ENCODE peak calls at places on chromosomes 16 and 17, in eight cellular contexts. L, Z, D, Y, U, T, G and H are unnamed samples.

GRCh38 chr17:39872700-39873099 is 4.7 kb downstream of the ZPBP2 start:
- DNase-seq in L (peak), U (no peak), Y (no peak), D (peak), T (peak), Z (peak), G (no peak), H (no peak)

GRCh38 chr17:82668631-82669099 is 20.4 kb upstream of the WDR45B start:
- DNase-seq in T (peak), L (no peak), G (peak), U (peak), D (peak), Y (peak), Z (peak), H (peak)

GRCh38 chr16:28131210-28131609 is 67.7 kb upstream of the GSG1L start:
- DNase-seq in D (no peak), U (no peak), Z (peak), Y (no peak), T (no peak), G (no peak), L (no peak), H (no peak)

GRCh38 chr17:38881600-38882191 is 11.8 kb downstream of the LASP1 start:
- DNase-seq in Y (peak), L (no peak), Z (peak), U (no peak), G (peak), D (peak), T (peak), H (no peak)

GRCh38 chr17:57370051-57370581 is 113.8 kb downstream of the MSI2 start:
- DNase-seq in T (peak), G (peak), Y (no peak), U (no peak), Z (peak), L (peak), D (peak), H (no peak)

GRCh38 chr16:51845586-51845985 is 694.5 kb upstream of the SALL1 start:
- DNase-seq in D (no peak), L (no peak), U (no peak), Z (no peak), T (no peak), G (no peak), Y (no peak), H (peak)

GRCh38 chr16:90031931-90032663 is 12.8 kb upstream of the DBNDD1 start:
- DNase-seq in L (no peak), Y (no peak), D (peak), Z (peak), T (peak), G (peak), U (no peak), H (no peak)

GRCh38 chr17:72775237-72775636 is 317.3 kb downstream of the SLC39A11 start:
- DNase-seq in Y (peak), U (no peak), Z (no peak), G (no peak), D (no peak), T (no peak), L (no peak), H (no peak)

GRCh38 chr17:40415390-40415789 is 2.3 kb downstream of the TOP2A start:
- DNase-seq in U (no peak), L (peak), T (peak), Y (peak), D (peak), G (peak), Z (peak), H (no peak)

GRCh38 chr17:75270218-75270965 is 639 bp downstream of the MIF4GD start:
- DNase-seq in Z (peak), T (peak), Y (peak), G (peak), D (peak), L (no peak), U (peak), H (peak)

GRCh38 chr17:4856937-4857314 is 23.8 kb downstream of the MINK1 start:
- DNase-seq in L (no peak), T (no peak), G (no peak), D (no peak), U (no peak), Y (no peak), Z (no peak), H (no peak)

GRCh38 chr16:57775661-57776469 is 26.4 kb downstream of the KIFC3 start:
- DNase-seq in L (no peak), G (no peak), T (peak), U (peak), Z (peak), D (peak), Y (no peak), H (peak)

GRCh38 chr17:74218436-74218835 is 5.1 kb downstream of the TTYH2 start:
- DNase-seq in D (peak), T (peak), L (no peak), G (peak), Y (no peak), Z (no peak), U (no peak), H (no peak)

GRCh38 chr17:57086069-57086930 is 1.3 kb downstream of the AKAP1 start:
- DNase-seq in Y (peak), Z (no peak), U (peak), T (no peak), L (no peak), D (no peak), G (peak), H (peak)

GRCh38 chr17:72494576-72494975 is 373.8 kb downstream of the SOX9 start:
- DNase-seq in T (no peak), L (no peak), D (no peak), Y (no peak), G (no peak), U (no peak), Z (no peak), H (no peak)

GRCh38 chr16:87471278-87472141 is 21.3 kb downstream of the ZCCHC14 start:
- DNase-seq in L (no peak), U (no peak), Z (no peak), D (no peak), T (no peak), G (peak), Y (no peak), H (peak)

GRCh38 chr16:24701521-24701951 is 27.9 kb upstream of the TNRC6A start:
- DNase-seq in U (no peak), D (peak), Y (no peak), G (peak), T (peak), L (no peak), Z (peak), H (no peak)

GRCh38 chr17:64599187-64599676 is 62.9 kb downstream of the SMURF2 start:
- DNase-seq in T (no peak), D (no peak), Z (peak), Y (peak), G (no peak), U (no peak), L (no peak), H (no peak)

GRCh38 chr17:32298298-32298697 is 32.7 kb downstream of the RHBDL3 start:
- DNase-seq in G (no peak), D (no peak), Y (no peak), U (no peak), Z (no peak), T (no peak), L (no peak), H (no peak)

GRCh38 chr17:14157822-14158221 is 78.8 kb downstream of the CDRT15 start:
- DNase-seq in Z (no peak), G (no peak), U (no peak), L (no peak), D (no peak), Y (no peak), T (no peak), H (no peak)

GRCh38 chr16:87569601-87570559 is 32.4 kb upstream of the JPH3 start:
- DNase-seq in Z (no peak), D (peak), T (peak), Y (no peak), U (no peak), L (no peak), G (peak), H (no peak)

GRCh38 chr16:69589434-69590269 is 23.9 kb downstream of the NFAT5 start:
- DNase-seq in U (no peak), D (peak), Z (no peak), T (no peak), Y (no peak), L (no peak), G (no peak), H (no peak)

GRCh38 chr17:80891096-80892018 is 100.3 kb upstream of the CHMP6 start:
- DNase-seq in G (peak), U (no peak), T (peak), Y (no peak), L (peak), D (peak), Z (peak), H (no peak)

GRCh38 chr17:80243526-80244433 is 16.9 kb upstream of the RNF213 start:
- DNase-seq in G (no peak), L (no peak), U (peak), Z (no peak), T (no peak), Y (no peak), D (no peak), H (no peak)

DNA sequence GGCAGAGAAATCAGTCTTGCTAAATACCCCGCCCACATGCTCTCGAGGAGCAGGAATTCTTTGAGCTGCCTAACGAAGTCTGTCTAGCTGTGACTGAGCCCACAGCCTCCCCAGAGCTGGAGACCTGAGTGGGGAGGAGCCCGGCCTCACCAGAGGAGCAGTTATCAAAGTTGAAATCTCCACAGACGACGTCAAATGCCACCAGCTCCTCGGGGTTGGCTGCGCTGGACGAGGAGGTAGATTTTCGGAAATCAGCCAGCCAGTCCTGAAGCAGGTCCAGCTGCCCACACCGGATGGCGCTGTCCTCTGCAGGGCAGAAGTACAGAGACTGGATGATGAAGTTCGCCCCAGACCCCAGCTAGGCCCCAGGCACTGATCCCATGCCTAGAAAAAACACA is 53.8 kb downstream of the PRMT7 start:
- DNase-seq in G (peak), D (peak), L (no peak), Z (no peak), T (peak), Y (no peak), U (no peak), H (no peak)
- TF ChIP-seq CTCF in G (no peak), D (peak), L (peak), Z (peak), T (peak), Y (peak), U (no peak), H (no peak)

GRCh38 chr17:9676084-9676483 is 30.8 kb downstream of the USP43 start:
- DNase-seq in L (no peak), U (no peak), G (no peak), D (peak), T (no peak), Z (no peak), Y (no peak), H (no peak)
- TF ChIP-seq CTCF in L (no peak), U (peak), G (no peak), D (peak), T (no peak), Z (peak), Y (peak), H (no peak)

GRCh38 chr16:31076319-31076718 is 2.1 kb downstream of the ZNF646 start:
- DNase-seq in G (no peak), U (no peak), Z (no peak), D (no peak), L (no peak), T (no peak), Y (no peak), H (no peak)

GRCh38 chr16:31077024-31077423 is 2.8 kb downstream of the ZNF646 start:
- DNase-seq in L (no peak), T (no peak), D (no peak), G (no peak), Y (no peak), Z (no peak), U (no peak), H (no peak)

GRCh38 chr16:31079342-31079944 is 5.2 kb downstream of the ZNF646 start:
- DNase-seq in G (no peak), L (no peak), Y (no peak), U (no peak), D (no peak), Z (no peak), T (no peak), H (no peak)

GRCh38 chr16:31078597-31079341 is 4.5 kb downstream of the ZNF646 start:
- DNase-seq in T (no peak), Y (no peak), Z (no peak), L (no peak), U (no peak), D (no peak), G (no peak), H (no peak)

DNA sequence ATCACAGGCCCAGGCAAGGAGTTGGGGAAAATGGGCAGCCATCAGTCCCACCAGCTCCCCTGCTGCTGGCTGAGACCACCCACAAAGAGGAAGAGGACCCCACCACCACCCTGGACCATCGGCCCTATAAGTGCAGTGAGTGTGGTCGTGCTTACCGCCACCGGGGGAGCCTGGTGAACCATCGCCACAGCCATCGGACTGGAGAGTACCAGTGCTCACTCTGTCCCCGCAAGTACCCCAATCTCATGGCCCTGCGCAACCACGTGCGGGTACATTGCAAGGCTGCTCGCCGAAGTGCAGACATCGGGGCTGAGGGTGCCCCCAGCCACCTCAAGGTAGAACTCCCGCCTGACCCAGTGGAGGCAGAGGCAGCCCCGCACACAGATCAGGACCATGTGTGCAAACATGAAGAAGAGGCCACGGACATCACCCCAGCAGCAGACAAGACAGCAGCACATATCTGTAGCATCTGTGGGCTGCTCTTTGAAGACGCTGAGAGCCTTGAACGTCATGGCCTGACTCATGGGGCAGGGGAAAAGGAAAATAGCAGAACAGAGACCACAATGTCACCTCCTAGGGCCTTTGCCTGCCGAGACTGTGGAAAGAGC is 3.5 kb downstream of the ZNF646 start:
- DNase-seq in Z (no peak), T (no peak), U (peak), Y (no peak), G (no peak), L (no peak), D (no peak), H (no peak)
- TF ChIP-seq CTCF in Z (peak), T (no peak), U (no peak), Y (no peak), G (no peak), L (no peak), D (no peak), H (no peak)

GRCh38 chr17:67836205-67836987 is 11.1 kb downstream of the BPTF start:
- DNase-seq in Z (peak), L (no peak), T (peak), U (no peak), D (peak), Y (no peak), G (peak), H (no peak)
- TF ChIP-seq CTCF in Z (no peak), L (no peak), T (no peak), U (no peak), D (no peak), Y (no peak), G (no peak), H (no peak)

DNA sequence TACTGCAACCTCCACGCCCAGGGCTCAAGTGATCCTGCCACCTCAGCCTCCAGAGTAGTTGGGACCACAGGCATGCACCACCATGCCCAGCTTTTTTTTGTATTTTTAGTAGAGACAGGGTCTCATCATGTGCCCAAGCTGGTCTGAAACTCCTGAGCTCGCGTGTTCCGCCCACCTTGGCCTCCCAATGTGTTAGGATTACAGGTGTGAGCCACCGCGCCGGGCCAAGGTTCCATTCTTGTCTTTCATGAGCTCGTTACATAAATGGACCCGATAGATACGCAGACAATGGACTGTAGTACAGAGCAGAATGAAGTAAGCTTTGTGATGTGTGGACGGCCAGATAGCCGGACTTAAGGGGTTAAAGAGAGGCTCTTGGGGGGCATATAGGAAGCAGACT is 19.3 kb downstream of the UBN1 start:
- DNase-seq in T (no peak), L (no peak), Z (no peak), D (no peak), G (no peak), Y (no peak), U (no peak), H (no peak)
- TF ChIP-seq CTCF in T (no peak), L (no peak), Z (no peak), D (no peak), G (no peak), Y (no peak), U (no peak), H (no peak)

GRCh38 chr17:1200440-1200839 is 20.7 kb upstream of the ABR start:
- DNase-seq in D (no peak), Y (peak), U (no peak), G (no peak), L (no peak), Z (no peak), T (no peak), H (no peak)

GRCh38 chr17:1201132-1201702 is 21.4 kb upstream of the ABR start:
- DNase-seq in L (no peak), U (no peak), T (no peak), G (no peak), D (no peak), Y (peak), Z (no peak), H (no peak)

GRCh38 chr17:1203111-1203966 is 23.6 kb upstream of the ABR start:
- DNase-seq in G (peak), U (peak), Y (peak), L (no peak), Z (peak), T (peak), D (peak), H (peak)

GRCh38 chr17:1206016-1206787 is 26.4 kb upstream of the ABR start:
- DNase-seq in L (no peak), Y (peak), D (no peak), G (no peak), U (no peak), T (no peak), Z (no peak), H (no peak)

GRCh38 chr17:1203967-1204291 is 24.1 kb upstream of the ABR start:
- DNase-seq in D (no peak), Z (no peak), U (no peak), T (no peak), Y (no peak), G (no peak), L (no peak), H (no peak)
- TF ChIP-seq CTCF in D (no peak), Z (no peak), U (no peak), T (no peak), Y (no peak), G (no peak), L (no peak), H (no peak)

DNA sequence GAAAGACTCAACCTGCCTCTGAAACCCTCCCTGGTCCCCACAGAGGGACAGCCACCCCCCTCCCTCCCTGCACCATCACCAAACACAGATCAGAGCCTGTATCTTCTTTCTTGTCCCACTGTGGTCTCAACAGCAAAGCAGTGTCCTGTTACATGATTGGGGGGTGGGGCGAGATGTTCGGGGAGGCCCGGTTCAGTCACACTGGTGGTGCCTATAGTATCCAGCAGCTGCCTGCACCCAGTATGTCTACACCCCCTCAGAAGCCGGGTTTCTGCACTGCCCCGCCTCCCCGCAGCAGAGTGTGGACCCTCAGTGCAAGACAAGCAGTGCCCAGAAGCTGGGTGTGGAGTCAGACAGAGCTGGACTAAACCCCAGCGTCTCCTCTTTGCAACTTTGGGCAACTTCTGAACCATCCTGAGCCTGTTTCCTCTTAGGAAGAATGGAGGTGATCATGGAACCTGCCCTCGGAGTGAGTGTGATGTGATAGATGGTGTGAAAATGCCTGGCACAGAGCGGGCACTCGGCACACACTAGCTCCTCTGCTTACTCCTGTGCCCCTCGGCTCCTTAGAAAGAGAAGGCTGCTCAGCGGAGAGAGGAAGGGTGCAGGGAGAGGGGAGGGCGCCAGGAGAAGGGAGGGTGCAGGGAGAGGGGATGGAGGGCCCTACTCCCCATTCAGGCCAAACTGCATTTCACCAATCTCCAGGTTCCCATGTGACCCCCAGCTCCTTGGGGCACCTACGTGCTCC is 84.0 kb upstream of the TNRC6C start:
- DNase-seq in G (no peak), D (no peak), U (no peak), L (no peak), T (no peak), Z (no peak), Y (no peak), H (no peak)
- TF ChIP-seq CTCF in G (no peak), D (no peak), U (no peak), L (no peak), T (no peak), Z (no peak), Y (no peak), H (no peak)

DNA sequence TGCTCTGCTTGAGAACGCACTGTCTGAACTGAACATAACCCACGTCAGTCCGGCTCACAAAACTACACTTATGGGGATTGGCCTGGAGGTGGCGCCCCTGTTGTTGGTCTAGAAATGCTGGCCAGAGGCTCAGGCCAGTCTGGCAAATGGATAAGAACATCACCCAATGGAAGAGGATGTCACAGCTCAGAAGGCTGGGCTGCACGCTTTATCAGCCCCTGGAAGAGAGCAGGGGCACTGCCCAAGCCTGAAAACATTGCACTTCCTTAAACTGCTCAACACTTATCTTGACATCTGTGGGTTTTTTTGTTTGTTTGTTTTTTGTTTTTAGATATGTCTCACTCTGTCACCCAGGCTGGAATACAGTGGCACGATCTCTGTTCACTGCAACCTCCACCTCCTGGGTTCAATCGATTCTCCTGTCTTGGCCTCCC is 24.8 kb upstream of the BPTF start:
- DNase-seq in Y (peak), G (peak), D (peak), Z (peak), L (peak), T (peak), U (peak), H (peak)
- TF ChIP-seq CTCF in Y (peak), G (peak), D (peak), Z (peak), L (peak), T (peak), U (peak), H (peak)